ENCODE peak calls at places on chromosomes 1 and 21, in seven cellular contexts. G, L, R, N, P, M and O are unnamed samples.

GRCh38 chr21:43590220-43590619 is 69.1 kb downstream of the HSF2BP start:
- DNase-seq in G (no peak), L (no peak), R (peak), N (no peak), P (no peak), M (no peak), O (no peak)

GRCh38 chr1:14108356-14109275 is 408.6 kb downstream of the PRDM2 start:
- DNase-seq in G (no peak), L (no peak), R (no peak), N (no peak), P (no peak), M (peak), O (peak)

GRCh38 chr1:35577071-35577998 is 4.2 kb downstream of the TFAP2E start:
- DNase-seq in G (no peak), L (no peak), R (no peak), N (peak), P (peak), M (no peak), O (no peak)

GRCh38 chr1:157325220-157325619 is 187.0 kb upstream of the ETV3 start:
- DNase-seq in G (no peak), L (no peak), R (no peak), N (no peak), P (no peak), M (no peak), O (no peak)

GRCh38 chr1:165182975-165183374 is 173.5 kb downstream of the LMX1A start:
- DNase-seq in G (no peak), L (no peak), R (no peak), N (no peak), P (no peak), M (no peak), O (no peak)

GRCh38 chr1:161726631-161727342 is 5.4 kb downstream of the FCRLB start:
- DNase-seq in G (peak), L (peak), R (peak), N (peak), P (peak), M (peak), O (peak)

GRCh38 chr1:155057104-155057503 is 6.0 kb downstream of the ADAM15 start:
- DNase-seq in G (no peak), L (no peak), R (no peak), N (no peak), P (no peak), M (no peak), O (peak)

GRCh38 chr1:53677486-53677885 is 61.5 kb downstream of the GLIS1 start:
- DNase-seq in G (no peak), L (no peak), R (no peak), N (no peak), P (no peak), M (no peak), O (no peak)

GRCh38 chr1:63322944-63323865 is 838 bp downstream of the FOXD3 start:
- DNase-seq in G (no peak), L (no peak), R (peak), N (no peak), P (no peak), M (peak), O (peak)

GRCh38 chr21:36769051-36769867 is 70.3 kb downstream of the SIM2 start:
- DNase-seq in G (no peak), L (no peak), R (peak), N (no peak), P (no peak), M (no peak), O (no peak)

GRCh38 chr1:47680815-47681475 is 243.1 kb downstream of the FOXD2 start:
- DNase-seq in G (no peak), L (peak), R (no peak), N (no peak), P (no peak), M (no peak), O (no peak)

GRCh38 chr1:113641396-113641795 is 117.9 kb downstream of the PHTF1 start:
- DNase-seq in G (no peak), L (no peak), R (no peak), N (no peak), P (no peak), M (no peak), O (no peak)

GRCh38 chr1:105914403-105914802 is 1142.1 kb upstream of the PRMT6 start:
- DNase-seq in G (no peak), L (no peak), R (no peak), N (no peak), P (no peak), M (no peak), O (peak)

GRCh38 chr1:109350650-109351049 is 43.8 kb upstream of the MYBPHL start:
- DNase-seq in G (no peak), L (no peak), R (no peak), N (no peak), P (no peak), M (no peak), O (no peak)

GRCh38 chr21:31573217-31573616 is 86.3 kb upstream of the SOD1 start:
- DNase-seq in G (no peak), L (no peak), R (no peak), N (no peak), P (no peak), M (no peak), O (no peak)

GRCh38 chr1:209064850-209065249 is 518.7 kb upstream of the CAMK1G start:
- DNase-seq in G (no peak), L (no peak), R (no peak), N (no peak), P (no peak), M (no peak), O (no peak)

GRCh38 chr21:42644223-42645208 is 8.9 kb upstream of the PDE9A start:
- DNase-seq in G (no peak), L (no peak), R (peak), N (no peak), P (no peak), M (no peak), O (no peak)

GRCh38 chr1:69201716-69202115 is 366.0 kb upstream of the LRRC7 start:
- DNase-seq in G (no peak), L (no peak), R (no peak), N (no peak), P (no peak), M (no peak), O (no peak)

GRCh38 chr1:234774971-234775370 is 165.0 kb upstream of the IRF2BP2 start:
- DNase-seq in G (no peak), L (peak), R (no peak), N (peak), P (peak), M (no peak), O (no peak)

GRCh38 chr1:27594542-27595510 is 9.1 kb downstream of the AHDC1 start:
- DNase-seq in G (no peak), L (no peak), R (peak), N (no peak), P (no peak), M (peak), O (peak)